ENCODE peak calls at places on chromosomes 5 and 9, in four cellular contexts. One of them, this sample, is unnamed.

GRCh38 chr9:130866474-130866965 is 30.1 kb downstream of the QRFP start:
- DNase-seq in A549: peak; percentile 79
- DNase-seq in HepG2: peak; percentile 89
- DNase-seq in GM12878: peak; percentile 17
- DNase-seq in this sample: peak; percentile 79

GRCh38 chr9:121916008-121916407 is 177.1 kb downstream of the TTLL11 start:
- DNase-seq in A549: no peak
- DNase-seq in HepG2: no peak
- DNase-seq in GM12878: no peak
- DNase-seq in this sample: no peak

GRCh38 chr5:93477791-93478190 is 103.2 kb downstream of the NR2F1-AS1 start:
- DNase-seq in A549: no peak
- DNase-seq in HepG2: no peak
- DNase-seq in GM12878: no peak
- DNase-seq in this sample: no peak

GRCh38 chr5:93601433-93602175 is 18.6 kb downstream of the NR2F1 start:
- DNase-seq in A549: no peak
- DNase-seq in HepG2: no peak
- DNase-seq in GM12878: no peak
- DNase-seq in this sample: peak; percentile 78

GRCh38 chr9:1759901-1760300 is 255.2 kb upstream of the SMARCA2 start:
- DNase-seq in A549: no peak
- DNase-seq in HepG2: no peak
- DNase-seq in GM12878: no peak
- DNase-seq in this sample: no peak

GRCh38 chr9:113707953-113708695 is 168.0 kb upstream of the ZNF618 start:
- DNase-seq in A549: no peak
- DNase-seq in HepG2: no peak
- DNase-seq in GM12878: no peak
- DNase-seq in this sample: no peak

GRCh38 chr5:108345541-108346171 is 36.2 kb downstream of the FBXL17 start:
- DNase-seq in A549: peak; percentile 2
- DNase-seq in HepG2: peak; percentile 43
- DNase-seq in GM12878: peak; percentile 5
- DNase-seq in this sample: peak; percentile 12

GRCh38 chr9:101421653-101422065 is 13.9 kb downstream of the ALDOB start:
- DNase-seq in A549: no peak
- DNase-seq in HepG2: peak; percentile 98
- DNase-seq in GM12878: no peak
- DNase-seq in this sample: no peak

GRCh38 chr9:136587944-136588662 is 42.3 kb upstream of the NOTCH1 start:
- DNase-seq in A549: no peak
- DNase-seq in HepG2: no peak
- DNase-seq in GM12878: no peak
- DNase-seq in this sample: peak; percentile 48

GRCh38 chr5:142748568-142749249 is 21.5 kb upstream of the ARHGAP26 start:
- DNase-seq in A549: no peak
- DNase-seq in HepG2: peak; percentile 42
- DNase-seq in GM12878: no peak
- DNase-seq in this sample: peak; percentile 16

GRCh38 chr9:32928912-32929311 is 72.5 kb downstream of the APTX start:
- DNase-seq in A549: no peak
- DNase-seq in HepG2: no peak
- DNase-seq in GM12878: no peak
- DNase-seq in this sample: no peak

GRCh38 chr5:82861705-82862104 is 215.5 kb downstream of the TMEM167A start:
- DNase-seq in A549: no peak
- DNase-seq in HepG2: no peak
- DNase-seq in GM12878: no peak
- DNase-seq in this sample: no peak

GRCh38 chr9:128723866-128724743 is at the start of gene ZDHHC12:
- DNase-seq in A549: peak; percentile 100
- DNase-seq in HepG2: peak; percentile 97
- DNase-seq in GM12878: peak; percentile 92
- DNase-seq in this sample: peak; percentile 99

GRCh38 chr5:57659889-57660288 is 177.3 kb upstream of the ACTBL2 start:
- DNase-seq in A549: no peak
- DNase-seq in HepG2: no peak
- DNase-seq in GM12878: no peak
- DNase-seq in this sample: no peak

GRCh38 chr5:147510885-147511284 is 1.0 kb upstream of the DPYSL3 start:
- DNase-seq in A549: no peak
- DNase-seq in HepG2: no peak
- DNase-seq in GM12878: no peak
- DNase-seq in this sample: no peak

GRCh38 chr5:39395521-39395920 is 29.3 kb downstream of the DAB2 start:
- DNase-seq in A549: no peak
- DNase-seq in HepG2: no peak
- DNase-seq in GM12878: no peak
- DNase-seq in this sample: no peak

GRCh38 chr5:54186912-54187445 is 123.4 kb downstream of the ARL15 start:
- DNase-seq in A549: no peak
- DNase-seq in HepG2: no peak
- DNase-seq in GM12878: no peak
- DNase-seq in this sample: no peak

GRCh38 chr5:67831081-67831480 is 384.5 kb upstream of the PIK3R1 start:
- DNase-seq in A549: no peak
- DNase-seq in HepG2: no peak
- DNase-seq in GM12878: no peak
- DNase-seq in this sample: no peak

GRCh38 chr5:151675225-151675955 is 11.3 kb downstream of the SPARC start:
- DNase-seq in A549: no peak
- DNase-seq in HepG2: no peak
- DNase-seq in GM12878: no peak
- DNase-seq in this sample: no peak

GRCh38 chr9:131020388-131020787 is 11.4 kb downstream of the LAMC3 start:
- DNase-seq in A549: no peak
- DNase-seq in HepG2: no peak
- DNase-seq in GM12878: no peak
- DNase-seq in this sample: no peak

GRCh38 chr9:125752070-125752628 is 5.0 kb downstream of the PBX3 start:
- DNase-seq in A549: no peak
- DNase-seq in HepG2: no peak
- DNase-seq in GM12878: no peak
- DNase-seq in this sample: no peak

GRCh38 chr9:4548796-4549725 is 58.8 kb downstream of the SLC1A1 start:
- DNase-seq in A549: peak; percentile 23
- DNase-seq in HepG2: peak; percentile 10
- DNase-seq in GM12878: no peak
- DNase-seq in this sample: peak; percentile 16

GRCh38 chr9:90449213-90449925 is 193.3 kb downstream of the DIRAS2 start:
- DNase-seq in A549: no peak
- DNase-seq in HepG2: no peak
- DNase-seq in GM12878: no peak
- DNase-seq in this sample: no peak

GRCh38 chr5:90606539-90606938 is 47.9 kb downstream of the ADGRV1 start:
- DNase-seq in A549: no peak
- DNase-seq in HepG2: peak; percentile 14
- DNase-seq in GM12878: no peak
- DNase-seq in this sample: no peak

GRCh38 chr5:60488466-60489130 is 211.4 kb downstream of the DEPDC1B start:
- DNase-seq in A549: no peak
- DNase-seq in HepG2: no peak
- DNase-seq in GM12878: no peak
- DNase-seq in this sample: no peak

GRCh38 chr9:1071730-1072129 is 21.6 kb downstream of the DMRT2 start:
- DNase-seq in A549: no peak
- DNase-seq in HepG2: no peak
- DNase-seq in GM12878: no peak
- DNase-seq in this sample: no peak

GRCh38 chr9:83066771-83067170 is 3.8 kb upstream of the RASEF start:
- DNase-seq in A549: no peak
- DNase-seq in HepG2: no peak
- DNase-seq in GM12878: no peak
- DNase-seq in this sample: no peak

GRCh38 chr9:124124729-124125589 is 113.4 kb downstream of the LHX2 start:
- DNase-seq in A549: no peak
- DNase-seq in HepG2: no peak
- DNase-seq in GM12878: no peak
- DNase-seq in this sample: no peak

GRCh38 chr9:136050706-136051567 is 44.2 kb downstream of the NACC2 start:
- DNase-seq in A549: no peak
- DNase-seq in HepG2: peak; percentile 9
- DNase-seq in GM12878: no peak
- DNase-seq in this sample: peak; percentile 81

GRCh38 chr9:87194471-87194870 is 247.2 kb upstream of the GAS1 start:
- DNase-seq in A549: no peak
- DNase-seq in HepG2: no peak
- DNase-seq in GM12878: no peak
- DNase-seq in this sample: no peak

GRCh38 chr9:34637356-34638137 is at the start of gene SIGMAR1:
- DNase-seq in A549: peak; percentile 87
- DNase-seq in HepG2: peak; percentile 74
- DNase-seq in GM12878: peak; percentile 61
- DNase-seq in this sample: peak; percentile 98

GRCh38 chr9:95505676-95506437 is 10.9 kb downstream of the PTCH1 start:
- DNase-seq in A549: peak; percentile 42
- DNase-seq in HepG2: peak; percentile 70
- DNase-seq in GM12878: no peak
- DNase-seq in this sample: peak; percentile 86

GRCh38 chr9:78383130-78383529 is 86.2 kb downstream of the PSAT1 start:
- DNase-seq in A549: no peak
- DNase-seq in HepG2: no peak
- DNase-seq in GM12878: no peak
- DNase-seq in this sample: no peak

GRCh38 chr5:181263633-181264032 is 2.7 kb upstream of the TRIM52 start:
- DNase-seq in A549: no peak
- DNase-seq in HepG2: no peak
- DNase-seq in GM12878: no peak
- DNase-seq in this sample: no peak
- TF ChIP-seq PBX3 in A549: no peak
- TF ChIP-seq PBX3 in HepG2: no peak
- TF ChIP-seq PBX3 in GM12878: no peak
- TF ChIP-seq PBX3 in this sample: no peak

GRCh38 chr5:138996120-138996519 is 121.0 kb upstream of the LRRTM2 start:
- DNase-seq in A549: no peak
- DNase-seq in HepG2: no peak
- DNase-seq in GM12878: no peak
- DNase-seq in this sample: no peak
- TF ChIP-seq PBX3 in A549: no peak
- TF ChIP-seq PBX3 in HepG2: no peak
- TF ChIP-seq PBX3 in GM12878: no peak
- TF ChIP-seq PBX3 in this sample: no peak

GRCh38 chr5:44568519-44568918 is 179.3 kb upstream of the FGF10 start:
- DNase-seq in A549: no peak
- DNase-seq in HepG2: no peak
- DNase-seq in GM12878: no peak
- DNase-seq in this sample: no peak
- TF ChIP-seq PBX3 in A549: no peak
- TF ChIP-seq PBX3 in HepG2: no peak
- TF ChIP-seq PBX3 in GM12878: no peak
- TF ChIP-seq PBX3 in this sample: no peak

DNA sequence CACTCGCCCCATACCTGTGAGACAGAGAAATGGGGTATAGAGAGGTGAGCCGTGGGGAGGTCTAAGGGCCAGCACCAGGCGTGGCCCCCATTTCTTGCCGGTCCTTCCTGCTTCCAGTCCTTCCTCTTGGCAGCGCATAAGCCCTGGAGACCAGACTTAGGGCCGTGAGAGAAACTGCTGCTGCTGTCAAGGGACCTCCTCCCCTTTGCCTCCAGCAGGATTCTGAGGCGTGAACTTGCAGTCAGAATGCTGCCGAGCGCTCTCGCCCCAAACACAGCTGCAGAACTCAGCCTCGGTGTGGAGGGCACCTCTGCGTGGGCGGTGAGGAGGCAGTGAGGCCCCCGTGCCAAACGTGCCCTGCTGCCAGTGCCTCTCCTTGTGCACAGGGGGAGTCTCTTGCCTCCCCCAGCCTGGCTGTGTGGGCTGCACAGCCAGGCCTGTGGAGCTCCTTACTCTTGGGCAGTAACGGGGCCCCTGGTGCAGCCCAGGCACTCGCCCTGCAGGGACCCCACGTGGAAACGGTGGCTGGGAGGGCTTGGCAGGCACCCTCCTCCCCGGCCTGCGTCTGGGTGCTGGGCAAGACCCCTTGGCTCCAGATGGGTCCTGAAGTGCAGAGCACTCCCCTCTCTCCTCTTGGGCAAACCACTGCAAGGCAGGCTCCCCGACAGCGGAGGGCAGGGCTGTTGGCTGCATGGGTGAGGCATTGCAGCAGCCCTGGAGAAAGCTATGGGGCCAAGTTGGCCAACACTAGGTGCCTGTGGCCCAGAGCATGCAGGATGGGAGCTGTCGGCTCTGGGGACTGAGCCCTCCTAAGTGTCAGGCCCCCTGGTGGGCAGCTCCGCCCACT is 85.4 kb downstream of the RXRA start:
- DNase-seq in A549: no peak
- DNase-seq in HepG2: no peak
- DNase-seq in GM12878: no peak
- DNase-seq in this sample: no peak
- TF ChIP-seq PBX3 in A549: no peak
- TF ChIP-seq PBX3 in HepG2: no peak
- TF ChIP-seq PBX3 in GM12878: no peak
- TF ChIP-seq PBX3 in this sample: no peak

GRCh38 chr9:134891016-134891589 is 10.5 kb downstream of the FCN2 start:
- DNase-seq in A549: no peak
- DNase-seq in HepG2: no peak
- DNase-seq in GM12878: no peak
- DNase-seq in this sample: no peak
- TF ChIP-seq PBX3 in A549: no peak
- TF ChIP-seq PBX3 in HepG2: no peak
- TF ChIP-seq PBX3 in GM12878: no peak
- TF ChIP-seq PBX3 in this sample: no peak